ENCODE peak calls at places on chromosome 17, in six cellular contexts. F is stimulated activated CD4-positive, alpha-beta T cell treated with anti-CD3 and anti-CD28 coated beads, Interleukin-1b, Interleukin-23, amount 100 ng/mL, for 24 hours; A is activated CD4-positive, alpha-beta T cell treated with anti-CD3 and anti-CD28 coated beads, Interleukin-2, amount 10 ng/mL, durations not matched to agents 7 days and 5 days; S is H4; Y is H54; P is stimulated activated CD8-positive, alpha-beta memory T cell treated with anti-CD3 and anti-CD28 coated beads, Interleukin-4, amount 100 ng/mL, for 1 hour. K is an unnamed sample.

GRCh38 chr17:33892677-33893076 is 362.4 kb upstream of the CCL2 start:
- DNase-seq in P (no peak), Y (no peak), A (no peak), S (no peak), F (no peak), K (no peak)

GRCh38 chr17:2455956-2456355 is 55.1 kb upstream of the MNT start:
- DNase-seq in Y (no peak), P (no peak), S (no peak), A (no peak), F (no peak), K (no peak)

GRCh38 chr17:32525116-32525515 is 38.3 kb downstream of the CDK5R1 start:
- DNase-seq in Y (no peak), A (no peak), P (no peak), F (no peak), S (peak; percentile 27), K (no peak)

GRCh38 chr17:65723356-65723928 is 162.0 kb upstream of the AXIN2 start:
- DNase-seq in F (no peak), Y (no peak), P (no peak), S (no peak), A (no peak), K (no peak)

GRCh38 chr17:7881655-7882054 is 6.9 kb upstream of the CHD3 start:
- DNase-seq in S (no peak), P (no peak), A (no peak), Y (no peak), F (no peak), K (no peak)

GRCh38 chr17:72205357-72205756 is 84.5 kb downstream of the SOX9 start:
- DNase-seq in S (no peak), P (no peak), Y (no peak), F (no peak), A (no peak), K (no peak)

GRCh38 chr17:59372138-59372751 is 40.8 kb downstream of the YPEL2 start:
- DNase-seq in F (no peak), S (peak; percentile 88), A (no peak), Y (no peak), P (no peak), K (no peak)

GRCh38 chr17:83080641-83081560 is 1.5 kb downstream of the METRNL start:
- DNase-seq in P (no peak), A (peak; percentile 31), Y (no peak), S (no peak), F (no peak), K (no peak)

GRCh38 chr17:58570758-58571157 is 56.3 kb upstream of the MTMR4 start:
- DNase-seq in F (no peak), A (no peak), Y (no peak), P (no peak), S (no peak), K (no peak)